ENCODE peak calls at places on chromosomes 16 and 17, in five cellular contexts. One of them, this sample, is unnamed.

GRCh38 chr16:81770008-81770407 is 9.1 kb upstream of the PLCG2 start:
- DNase-seq in ascending aorta: no peak
- DNase-seq in left cardiac atrium: no peak
- DNase-seq in T-cell: no peak
- DNase-seq in B cell: no peak
- DNase-seq in this sample: no peak

GRCh38 chr16:87680272-87680644 is 78.0 kb downstream of the JPH3 start:
- DNase-seq in ascending aorta: no peak
- DNase-seq in left cardiac atrium: no peak
- DNase-seq in T-cell: no peak
- DNase-seq in B cell: no peak
- DNase-seq in this sample: no peak

GRCh38 chr16:89452925-89453324 is 37.4 kb downstream of the ANKRD11 start:
- DNase-seq in ascending aorta: no peak
- DNase-seq in left cardiac atrium: no peak
- DNase-seq in T-cell: no peak
- DNase-seq in B cell: no peak
- DNase-seq in this sample: no peak

GRCh38 chr16:515175-515962 is 12.1 kb upstream of the CAPN15 start:
- DNase-seq in ascending aorta: no peak
- DNase-seq in left cardiac atrium: no peak
- DNase-seq in T-cell: no peak
- DNase-seq in B cell: no peak
- DNase-seq in this sample: no peak

GRCh38 chr16:24957887-24958286 is 57.3 kb downstream of the ARHGAP17 start:
- DNase-seq in ascending aorta: no peak
- DNase-seq in left cardiac atrium: no peak
- DNase-seq in T-cell: no peak
- DNase-seq in B cell: no peak
- DNase-seq in this sample: no peak

GRCh38 chr16:21260870-21261791 is 17.0 kb downstream of the CRYM start:
- DNase-seq in ascending aorta: no peak
- DNase-seq in left cardiac atrium: peak; percentile 67
- DNase-seq in T-cell: no peak
- DNase-seq in B cell: no peak
- DNase-seq in this sample: no peak

GRCh38 chr17:33038740-33039139 is 47.1 kb downstream of the SPACA3 start:
- DNase-seq in ascending aorta: no peak
- DNase-seq in left cardiac atrium: peak; percentile 55
- DNase-seq in T-cell: no peak
- DNase-seq in B cell: no peak
- DNase-seq in this sample: no peak

GRCh38 chr17:37274432-37274831 is 101.4 kb upstream of the C17orf78 start:
- DNase-seq in ascending aorta: no peak
- DNase-seq in left cardiac atrium: no peak
- DNase-seq in T-cell: no peak
- DNase-seq in B cell: no peak
- DNase-seq in this sample: no peak

GRCh38 chr17:77349976-77350830 is 209.4 kb downstream of the SEC14L1 start:
- DNase-seq in ascending aorta: no peak
- DNase-seq in left cardiac atrium: no peak
- DNase-seq in T-cell: no peak
- DNase-seq in B cell: no peak
- DNase-seq in this sample: no peak

GRCh38 chr17:74566132-74566753 is 1.1 kb downstream of the CD300H start:
- DNase-seq in ascending aorta: no peak
- DNase-seq in left cardiac atrium: peak; percentile 45
- DNase-seq in T-cell: no peak
- DNase-seq in B cell: peak; percentile 59
- DNase-seq in this sample: peak; percentile 35

GRCh38 chr16:56775162-56775561 is 45.2 kb downstream of the NUP93 start:
- DNase-seq in ascending aorta: no peak
- DNase-seq in left cardiac atrium: no peak
- DNase-seq in T-cell: no peak
- DNase-seq in B cell: no peak
- DNase-seq in this sample: no peak

This sample was measured in tibial artery.